ENCODE peak calls at places on chromosomes 3 and 15, in five cellular contexts. E is Panc1; Y is CD4-positive, CD25-positive, alpha-beta regulatory T cell; N is uterus; A is Peyer's patch. P is an unnamed sample.
A peak's percentile ranks its signal among the peaks of the same experiment; 100 is the strongest.

GRCh38 chr15:67064607-67065530 is 533 bp upstream of the SMAD3 start:
- DNase-seq in E (no peak), A (peak; percentile 86), Y (no peak), N (no peak), P (peak; percentile 69)

GRCh38 chr3:186839874-186840641 is 2.5 kb upstream of the ADIPOQ start:
- DNase-seq in A (no peak), E (no peak), N (no peak), Y (no peak), P (no peak)

GRCh38 chr3:197854596-197855343 is 63.7 kb downstream of the LRCH3 start:
- DNase-seq in E (peak; percentile 30), N (no peak), Y (no peak), A (no peak), P (no peak)

GRCh38 chr3:141065841-141066592 is 14.9 kb downstream of the SPSB4 start:
- DNase-seq in Y (no peak), A (no peak), E (no peak), N (no peak), P (no peak)

GRCh38 chr3:152853196-152853595 is 18.3 kb downstream of the P2RY1 start:
- DNase-seq in E (no peak), N (no peak), A (no peak), Y (no peak), P (no peak)

GRCh38 chr3:58532794-58533220 is 4.2 kb downstream of the ACOX2 start:
- DNase-seq in A (peak; percentile 91), N (peak; percentile 65), Y (peak; percentile 83), E (peak; percentile 33), P (peak; percentile 73)

GRCh38 chr3:192916455-192917257 is 1.0 kb downstream of the MB21D2 start:
- DNase-seq in E (no peak), Y (peak; percentile 62), N (peak; percentile 61), A (peak; percentile 73), P (peak; percentile 86)

GRCh38 chr3:177041021-177041729 is 156.1 kb downstream of the TBL1XR1 start:
- DNase-seq in N (peak; percentile 48), Y (no peak), E (no peak), A (no peak), P (peak; percentile 21)

GRCh38 chr3:98574157-98574556 is 19.3 kb downstream of the CPOX start:
- DNase-seq in N (no peak), A (no peak), Y (no peak), E (no peak), P (no peak)

GRCh38 chr3:110697961-110698360 is 373.7 kb upstream of the NECTIN3 start:
- DNase-seq in A (no peak), N (no peak), E (no peak), Y (no peak), P (peak; percentile 15)

GRCh38 chr3:69420781-69421520 is 35.1 kb upstream of the FRMD4B start:
- DNase-seq in E (no peak), Y (no peak), N (no peak), A (no peak), P (no peak)

GRCh38 chr3:157447026-157447694 is 10.5 kb downstream of the PTX3 start:
- DNase-seq in Y (no peak), N (no peak), E (no peak), A (no peak), P (no peak)

GRCh38 chr3:45593708-45594601 is 596 bp upstream of the LIMD1 start:
- DNase-seq in Y (peak; percentile 82), A (peak; percentile 88), E (no peak), N (peak; percentile 73), P (peak; percentile 87)

GRCh38 chr3:130894130-130894872 is 417 bp downstream of the ATP2C1 start:
- DNase-seq in N (peak; percentile 42), E (no peak), A (peak; percentile 69), Y (peak; percentile 50), P (peak; percentile 49)

GRCh38 chr3:17841190-17841828 is 98.9 kb upstream of the TBC1D5 start:
- DNase-seq in Y (peak; percentile 57), E (peak; percentile 61), N (peak; percentile 67), A (peak; percentile 86), P (peak; percentile 64)

GRCh38 chr15:58081446-58081845 is 15.9 kb upstream of the ALDH1A2 start:
- DNase-seq in Y (no peak), N (no peak), E (no peak), A (no peak), P (no peak)

GRCh38 chr3:62584636-62585035 is 211.3 kb upstream of the FEZF2 start:
- DNase-seq in A (no peak), N (no peak), Y (no peak), E (no peak), P (no peak)

GRCh38 chr3:64384561-64384960 is 159.3 kb upstream of the PRICKLE2 start:
- DNase-seq in Y (no peak), E (no peak), A (no peak), N (no peak), P (no peak)

GRCh38 chr3:147960791-147961190 is 551.6 kb downstream of the ZIC1 start:
- DNase-seq in E (no peak), Y (no peak), N (no peak), A (no peak), P (no peak)

GRCh38 chr15:101031203-101031602 is 112.0 kb downstream of the LRRK1 start:
- DNase-seq in N (no peak), A (peak; percentile 39), Y (no peak), E (no peak), P (no peak)

GRCh38 chr15:92645051-92645631 is 10.4 kb downstream of the FAM174B start:
- DNase-seq in N (no peak), Y (no peak), A (no peak), E (no peak), P (no peak)

GRCh38 chr3:107524214-107525100 is 1.7 kb downstream of the BBX start:
- DNase-seq in E (no peak), Y (peak; percentile 58), N (peak; percentile 51), A (peak; percentile 68), P (peak; percentile 77)

GRCh38 chr3:23686535-23686934 is 119.2 kb upstream of the UBE2E1 start:
- DNase-seq in Y (no peak), E (no peak), A (no peak), N (no peak), P (no peak)

GRCh38 chr3:37905987-37906674 is 44.5 kb downstream of the CTDSPL start:
- DNase-seq in E (no peak), Y (no peak), N (no peak), A (no peak), P (no peak)

GRCh38 chr3:193938613-193939012 is 197.3 kb upstream of the HES1 start:
- DNase-seq in Y (no peak), E (no peak), A (no peak), N (no peak), P (no peak)

GRCh38 chr15:58064119-58065010 is 1.1 kb downstream of the ALDH1A2 start:
- DNase-seq in E (no peak), A (no peak), N (no peak), Y (no peak), P (no peak)

GRCh38 chr15:88454231-88454630 is 13.0 kb downstream of the MRPL46 start:
- DNase-seq in A (no peak), N (no peak), Y (no peak), E (no peak), P (no peak)

GRCh38 chr3:48082580-48083187 is 66.5 kb upstream of the MAP4 start:
- DNase-seq in Y (no peak), E (no peak), A (no peak), N (no peak), P (no peak)

GRCh38 chr3:38097446-38098375 is 39.2 kb downstream of the ACAA1 start:
- DNase-seq in Y (no peak), E (no peak), N (no peak), A (no peak), P (no peak)

GRCh38 chr3:196837819-196838420 is 29.8 kb upstream of the SENP5 start:
- DNase-seq in E (peak; percentile 58), N (peak; percentile 43), A (peak; percentile 90), Y (peak; percentile 78), P (peak; percentile 78)

GRCh38 chr3:196835081-196835480 is 32.6 kb upstream of the SENP5 start:
- DNase-seq in A (peak; percentile 56), Y (no peak), N (no peak), E (no peak), P (no peak)
- H3K4me3 ChIP-seq in A (no peak overlapping the region), Y (no peak overlapping the region), N (no peak overlapping the region), E (no peak overlapping the region), P (no peak overlapping the region)

GRCh38 chr15:70629735-70630273 is 133.6 kb downstream of the UACA start:
- DNase-seq in Y (no peak), E (no peak), A (no peak), N (no peak), P (no peak)
- H3K4me1 ChIP-seq in Y (no peaks in the 10 kb centered on the region), E (peaks cover 4% of the 10 kb centered on the region), A (no peaks in the 10 kb centered on the region), N (no peaks in the 10 kb centered on the region), P (no peaks in the 10 kb centered on the region)

DNA sequence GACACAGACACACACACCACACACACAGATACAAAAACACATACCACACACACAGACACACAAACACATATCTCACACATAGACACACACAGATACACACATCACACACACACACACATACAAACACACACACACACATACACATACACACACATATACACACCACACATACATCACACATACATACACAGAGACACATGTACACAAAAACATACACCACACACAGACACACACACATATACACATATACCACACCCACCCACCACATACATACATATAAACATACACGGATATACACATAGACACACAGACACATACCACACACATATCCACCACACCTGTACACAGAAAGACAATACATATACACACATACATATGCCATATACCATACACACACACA is 66.7 kb downstream of the RASGRF1 start:
- DNase-seq in A (no peak), Y (no peak), N (no peak), E (no peak), P (no peak)
- H3K27ac ChIP-seq in A (no peak overlapping the region), Y (no peak overlapping the region), N (no peak overlapping the region), E (no peak overlapping the region), P (no peak overlapping the region)

GRCh38 chr3:181711325-181712135 is at the start of gene SOX2:
- DNase-seq in E (no peak), A (no peak), N (no peak), Y (peak; percentile 35), P (peak; percentile 56)

GRCh38 chr3:181713300-181713647 is 1.5 kb downstream of the SOX2 start:
- DNase-seq in Y (no peak), E (no peak), N (no peak), A (no peak), P (no peak)

GRCh38 chr3:181713673-181714270 is 2.0 kb downstream of the SOX2 start:
- DNase-seq in A (no peak), N (no peak), E (no peak), Y (no peak), P (no peak)

GRCh38 chr3:181712190-181712504 is 422 bp downstream of the SOX2 start:
- DNase-seq in Y (no peak), E (no peak), N (no peak), A (no peak), P (no peak)

DNA sequence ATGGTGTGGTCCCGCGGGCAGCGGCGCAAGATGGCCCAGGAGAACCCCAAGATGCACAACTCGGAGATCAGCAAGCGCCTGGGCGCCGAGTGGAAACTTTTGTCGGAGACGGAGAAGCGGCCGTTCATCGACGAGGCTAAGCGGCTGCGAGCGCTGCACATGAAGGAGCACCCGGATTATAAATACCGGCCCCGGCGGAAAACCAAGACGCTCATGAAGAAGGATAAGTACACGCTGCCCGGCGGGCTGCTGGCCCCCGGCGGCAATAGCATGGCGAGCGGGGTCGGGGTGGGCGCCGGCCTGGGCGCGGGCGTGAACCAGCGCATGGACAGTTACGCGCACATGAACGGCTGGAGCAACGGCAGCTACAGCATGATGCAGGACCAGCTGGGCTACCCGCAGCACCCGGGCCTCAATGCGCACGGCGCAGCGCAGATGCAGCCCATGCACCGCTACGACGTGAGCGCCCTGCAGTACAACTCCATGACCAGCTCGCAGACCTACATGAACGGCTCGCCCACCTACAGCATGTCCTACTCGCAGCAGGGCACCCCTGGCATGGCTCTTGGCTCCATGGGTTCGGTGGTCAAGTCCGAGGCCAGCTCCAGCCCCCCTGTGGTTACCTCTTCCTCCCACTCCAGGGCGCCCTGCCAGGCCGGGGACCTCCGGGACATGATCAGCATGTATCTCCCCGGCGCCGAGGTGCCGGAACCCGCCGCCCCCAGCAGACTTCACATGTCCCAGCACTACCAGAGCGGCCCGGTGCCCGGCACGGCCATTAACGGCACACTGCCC is 977 bp downstream of the SOX2 start:
- DNase-seq in N (no peak), A (no peak), E (no peak), Y (no peak), P (no peak)
- H3K4me3 ChIP-seq in N (peak overlapping the region; percentile 25), A (peak overlapping the region; percentile 34), E (peak overlapping the region; percentile 42), Y (no peak overlapping the region), P (peak overlapping the region; percentile 55)

P was measured in psoas muscle.